ENCODE peak calls at places on chromosome 17, in ten cellular contexts. K is activated CD4-positive, alpha-beta T cell treated with anti-CD3 and anti-CD28 coated beads, Interleukin-2, amount 50 U/mL, for 24 hours; E is posterior cingulate gyrus; G is ureter; C is skeletal muscle cell; Q is left cardiac atrium; H is A172; S is effector memory CD8-positive, alpha-beta T cell; R is OCI-LY7; N is sigmoid colon. T is an unnamed sample.

GRCh38 chr17:38579934-38580333 is 25.8 kb downstream of the SRCIN1 start:
- DNase-seq in R (no peak), H (peak), G (no peak), N (no peak), Q (peak), E (no peak), K (no peak), C (no peak), S (no peak), T (no peak)

GRCh38 chr17:58233547-58233946 is 4.8 kb upstream of the LPO start:
- DNase-seq in G (no peak), H (no peak), E (no peak), N (no peak), Q (no peak), S (no peak), R (no peak), K (no peak), C (no peak), T (no peak)

GRCh38 chr17:82775033-82775823 is 23.4 kb downstream of the TBCD start:
- DNase-seq in K (no peak), S (peak), E (peak), G (no peak), R (peak), Q (peak), C (no peak), N (peak), H (no peak), T (peak)

GRCh38 chr17:38326996-38327792 is 16.6 kb downstream of the GPR179 start:
- DNase-seq in G (no peak), K (no peak), N (no peak), H (no peak), S (no peak), C (no peak), Q (no peak), E (no peak), R (peak), T (no peak)

GRCh38 chr17:76833034-76833689 is 35.0 kb upstream of the MGAT5B start:
- DNase-seq in H (no peak), Q (no peak), C (no peak), S (no peak), R (no peak), K (no peak), N (no peak), E (no peak), G (no peak), T (no peak)

GRCh38 chr17:21072623-21073278 is 29.9 kb upstream of the USP22 start:
- DNase-seq in N (no peak), S (no peak), Q (no peak), K (no peak), H (no peak), R (no peak), G (no peak), C (no peak), E (peak), T (no peak)

GRCh38 chr17:1773755-1774181 is 11.9 kb downstream of the SERPINF1 start:
- DNase-seq in N (no peak), R (no peak), H (no peak), G (no peak), K (no peak), Q (peak), S (no peak), C (no peak), E (no peak), T (no peak)

GRCh38 chr17:58200024-58200633 is 7.6 kb downstream of the EPX start:
- DNase-seq in R (peak), G (no peak), K (peak), N (peak), Q (peak), H (peak), C (no peak), E (no peak), S (peak), T (peak)

GRCh38 chr17:28274591-28275265 is 44.3 kb upstream of the TMEM97 start:
- DNase-seq in G (no peak), Q (no peak), N (no peak), C (no peak), E (no peak), H (no peak), S (no peak), R (no peak), K (no peak), T (no peak)

GRCh38 chr17:7477392-7478275 is 1.8 kb downstream of the ZBTB4 start:
- DNase-seq in N (peak), E (no peak), K (no peak), Q (peak), R (no peak), H (no peak), S (no peak), C (peak), G (no peak), T (peak)

GRCh38 chr17:5535436-5535835 is 48.9 kb downstream of the NLRP1 start:
- DNase-seq in K (no peak), N (no peak), Q (no peak), G (no peak), S (no peak), C (no peak), H (no peak), R (no peak), E (no peak), T (no peak)

GRCh38 chr17:8341456-8341855 is 1.8 kb downstream of the ODF4 start:
- DNase-seq in H (no peak), K (no peak), R (no peak), G (no peak), E (no peak), S (no peak), C (no peak), Q (no peak), N (no peak), T (no peak)

GRCh38 chr17:61411114-61411943 is 11.7 kb downstream of the TBX2 start:
- DNase-seq in S (no peak), K (no peak), C (no peak), R (peak), E (peak), Q (peak), H (no peak), G (peak), N (peak), T (no peak)

GRCh38 chr17:64599187-64599676 is 62.9 kb downstream of the SMURF2 start:
- DNase-seq in R (peak), H (no peak), Q (no peak), S (peak), C (no peak), K (peak), E (no peak), G (peak), N (no peak), T (peak)

GRCh38 chr17:78993981-78994671 is 14.4 kb upstream of the LGALS3BP start:
- DNase-seq in S (no peak), K (no peak), H (no peak), Q (no peak), G (no peak), N (peak), C (no peak), E (peak), R (no peak), T (no peak)

GRCh38 chr17:76542984-76543383 is 3.1 kb downstream of the PRCD start:
- DNase-seq in E (peak), G (no peak), N (no peak), C (no peak), H (no peak), K (no peak), R (no peak), S (no peak), Q (no peak), T (no peak)

GRCh38 chr17:14579716-14580115 is 278.8 kb downstream of the HS3ST3B1 start:
- DNase-seq in S (no peak), Q (no peak), G (no peak), E (no peak), N (no peak), K (no peak), R (no peak), H (no peak), C (no peak), T (no peak)

GRCh38 chr17:78291944-78292910 is 60.8 kb downstream of the TMEM235 start:
- DNase-seq in R (no peak), C (no peak), K (no peak), E (no peak), S (no peak), Q (no peak), G (no peak), N (no peak), H (no peak), T (no peak)

GRCh38 chr17:44197980-44198720 is 1.5 kb downstream of the ATXN7L3 start:
- DNase-seq in H (peak), G (peak), K (peak), E (no peak), R (peak), Q (no peak), S (no peak), N (no peak), C (no peak), T (peak)

GRCh38 chr17:28527859-28528258 is 21.7 kb downstream of the FOXN1 start:
- DNase-seq in Q (no peak), C (no peak), K (no peak), R (no peak), E (peak), S (no peak), N (no peak), G (peak), H (no peak), T (peak)

T was measured in lung.